ENCODE peak calls at places on chromosomes 7 and 10, in six cellular contexts. H, U, R, W, J and M are unnamed samples.

GRCh38 chr7:150903627-150904026 is 51.3 kb downstream of the AOC1 start:
- DNase-seq in H (peak; percentile 78), U (peak; percentile 51), R (peak; percentile 87), W (peak; percentile 81), J (peak; percentile 75), M (peak; percentile 95)

GRCh38 chr10:103925591-103925990 is 7.6 kb upstream of the STN1 start:
- DNase-seq in H (no peak), U (no peak), R (no peak), W (no peak), J (no peak), M (no peak)

GRCh38 chr7:45178241-45179225 is 20.9 kb downstream of the RAMP3 start:
- DNase-seq in H (no peak), U (peak; percentile 35), R (no peak), W (no peak), J (peak; percentile 49), M (no peak)

GRCh38 chr7:90474284-90475210 is 5.1 kb downstream of the PTTG1IP2 start:
- DNase-seq in H (peak; percentile 97), U (peak; percentile 51), R (peak; percentile 86), W (peak; percentile 73), J (no peak), M (no peak)

GRCh38 chr10:125575843-125576242 is 107.1 kb downstream of the TEX36 start:
- DNase-seq in H (no peak), U (no peak), R (no peak), W (no peak), J (no peak), M (no peak)

GRCh38 chr10:77461636-77462296 is 175.8 kb downstream of the KCNMA1 start:
- DNase-seq in H (no peak), U (no peak), R (no peak), W (no peak), J (no peak), M (no peak)

GRCh38 chr7:129127601-129128000 is 16.9 kb upstream of the TSPAN33 start:
- DNase-seq in H (no peak), U (no peak), R (no peak), W (no peak), J (no peak), M (no peak)

GRCh38 chr7:101696-102376 is 90.5 kb upstream of the FAM20C start:
- DNase-seq in H (peak; percentile 79), U (peak; percentile 77), R (peak; percentile 94), W (peak; percentile 79), J (peak; percentile 46), M (no peak)

GRCh38 chr7:102063736-102064135 is 222.9 kb upstream of the SH2B2 start:
- DNase-seq in H (peak; percentile 92), U (peak; percentile 93), R (peak; percentile 86), W (peak; percentile 68), J (peak; percentile 71), M (peak; percentile 17)

GRCh38 chr10:26269754-26270153 is 53.2 kb downstream of the GAD2 start:
- DNase-seq in H (peak; percentile 31), U (no peak), R (peak; percentile 51), W (no peak), J (no peak), M (no peak)

GRCh38 chr10:84395581-84395980 is 67.2 kb downstream of the CCSER2 start:
- DNase-seq in H (peak; percentile 44), U (no peak), R (no peak), W (no peak), J (no peak), M (no peak)

GRCh38 chr10:51156913-51157312 is 82.6 kb downstream of the PRKG1 start:
- DNase-seq in H (peak; percentile 80), U (no peak), R (peak; percentile 91), W (peak; percentile 75), J (no peak), M (no peak)

GRCh38 chr10:79409038-79410035 is 36.1 kb downstream of the ZCCHC24 start:
- DNase-seq in H (no peak), U (no peak), R (no peak), W (no peak), J (no peak), M (no peak)

GRCh38 chr7:135213831-135214230 is 2.5 kb upstream of the WDR91 start:
- DNase-seq in H (no peak), U (no peak), R (no peak), W (no peak), J (no peak), M (no peak)

GRCh38 chr7:105269397-105269796 is 119.3 kb downstream of the SRPK2 start:
- DNase-seq in H (no peak), U (no peak), R (no peak), W (no peak), J (no peak), M (no peak)

GRCh38 chr10:110779489-110779888 is 92.2 kb upstream of the PDCD4 start:
- DNase-seq in H (no peak), U (no peak), R (no peak), W (no peak), J (no peak), M (peak; percentile 65)

GRCh38 chr7:123633553-123633952 is 22.1 kb upstream of the LMOD2 start:
- DNase-seq in H (peak; percentile 81), U (peak; percentile 61), R (peak; percentile 80), W (peak; percentile 77), J (no peak), M (no peak)

DNA sequence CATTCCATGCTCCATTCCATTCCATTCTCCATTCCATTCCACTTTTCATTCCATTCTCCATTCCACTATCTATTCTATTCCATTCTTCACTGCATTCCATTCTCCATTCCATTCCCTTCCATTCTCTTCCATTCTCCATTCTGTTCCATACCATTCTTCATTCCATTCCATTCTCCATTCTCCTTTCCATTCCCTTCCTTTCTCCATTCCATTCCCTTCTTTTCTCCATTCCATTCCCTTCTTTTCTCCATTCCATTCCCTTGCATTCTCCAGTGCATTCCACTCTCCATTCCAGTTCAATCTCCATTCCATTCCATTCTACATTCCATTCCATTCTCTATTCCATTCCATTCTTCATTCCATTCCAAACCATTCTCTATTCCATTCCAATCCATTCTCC is 80.3 kb downstream of the NSUN6 start:
- DNase-seq in H (no peak), U (no peak), R (no peak), W (no peak), J (no peak), M (no peak)
- H3K9me3 ChIP-seq in H (no peaks in the 10 kb centered on the region), U (peaks cover 18% of the 10 kb centered on the region), R (no peaks in the 10 kb centered on the region), W (no peaks in the 10 kb centered on the region), J (no peaks in the 10 kb centered on the region), M (no peaks in the 10 kb centered on the region)

GRCh38 chr7:72272479-72272878 is 139.7 kb downstream of the CALN1 start:
- DNase-seq in H (no peak), U (no peak), R (no peak), W (no peak), J (no peak), M (no peak)
- H3K9me3 ChIP-seq in H (no peaks in the 10 kb centered on the region), U (no peaks in the 10 kb centered on the region), R (no peaks in the 10 kb centered on the region), W (peaks cover 18% of the 10 kb centered on the region), J (peaks cover 4% of the 10 kb centered on the region), M (no peaks in the 10 kb centered on the region)

GRCh38 chr10:68957284-68957615 is 1.3 kb downstream of the DDX21 start:
- DNase-seq in H (no peak), U (no peak), R (no peak), W (no peak), J (no peak), M (no peak)

GRCh38 chr10:68954904-68955303 is 1.1 kb upstream of the DDX21 start:
- DNase-seq in H (no peak), U (no peak), R (no peak), W (no peak), J (no peak), M (no peak)

GRCh38 chr10:68955786-68956532 is at the start of gene DDX21:
- DNase-seq in H (peak; percentile 94), U (peak; percentile 93), R (peak; percentile 96), W (peak; percentile 93), J (peak; percentile 94), M (peak; percentile 93)

GRCh38 chr10:68957654-68958053 is 1.7 kb downstream of the DDX21 start:
- DNase-seq in H (no peak), U (no peak), R (peak; percentile 33), W (no peak), J (no peak), M (no peak)

GRCh38 chr10:68955414-68955785 is 570 bp upstream of the DDX21 start:
- DNase-seq in H (no peak), U (no peak), R (no peak), W (no peak), J (no peak), M (no peak)
- H3K9me3 ChIP-seq in H (no peaks in the 10 kb centered on the region), U (no peaks in the 10 kb centered on the region), R (no peaks in the 10 kb centered on the region), W (no peaks in the 10 kb centered on the region), J (no peaks in the 10 kb centered on the region), M (no peaks in the 10 kb centered on the region)

DNA sequence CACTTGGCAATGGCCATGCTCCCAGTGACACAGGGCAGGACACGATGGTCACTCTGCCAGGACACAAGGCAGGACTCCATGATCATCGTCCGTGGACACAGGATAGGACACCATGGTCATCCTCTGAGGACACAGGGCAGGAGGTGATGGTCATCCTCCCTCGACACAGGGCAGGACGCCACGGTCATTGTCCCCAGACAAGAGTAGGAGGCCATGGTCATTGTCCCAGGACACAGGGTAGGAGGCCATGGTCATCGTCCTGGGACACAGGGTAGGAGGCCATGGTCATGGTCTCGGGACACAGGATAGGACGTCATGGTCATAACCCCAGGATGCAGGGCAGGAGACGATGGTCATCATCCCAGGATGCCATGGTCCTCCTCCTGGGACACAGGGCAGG is 289.2 kb downstream of the TCERG1L start:
- DNase-seq in H (no peak), U (no peak), R (no peak), W (no peak), J (peak; percentile 53), M (no peak)
- H3K9me3 ChIP-seq in H (peaks cover 2% of the 10 kb centered on the region), U (peaks cover 11% of the 10 kb centered on the region), R (no peaks in the 10 kb centered on the region), W (peaks cover 58% of the 10 kb centered on the region), J (no peaks in the 10 kb centered on the region), M (no peaks in the 10 kb centered on the region)

GRCh38 chr10:130507461-130507860 is 371.3 kb downstream of the GLRX3 start:
- DNase-seq in H (no peak), U (no peak), R (no peak), W (no peak), J (no peak), M (no peak)
- H3K9me3 ChIP-seq in H (no peaks in the 10 kb centered on the region), U (no peaks in the 10 kb centered on the region), R (no peaks in the 10 kb centered on the region), W (peaks cover 38% of the 10 kb centered on the region), J (no peaks in the 10 kb centered on the region), M (no peaks in the 10 kb centered on the region)

DNA sequence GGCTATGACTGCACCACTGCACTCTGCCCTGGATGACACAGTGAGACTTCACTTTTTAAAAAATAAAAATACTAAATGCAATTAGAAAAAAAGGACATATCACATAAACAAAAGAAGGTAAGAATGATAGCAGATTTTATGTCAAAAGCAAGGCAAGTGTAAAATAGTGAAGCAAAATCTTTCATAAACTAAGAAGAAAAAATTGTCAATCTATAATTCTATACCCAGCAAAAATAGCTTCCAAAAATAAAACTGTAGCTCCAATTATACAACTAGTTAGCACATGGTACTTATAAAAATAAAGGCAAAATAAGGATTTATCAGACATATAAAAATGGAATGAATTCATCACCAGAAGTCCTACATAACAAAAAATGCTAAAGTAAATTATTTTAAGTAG is 85.4 kb upstream of the SVIL start:
- DNase-seq in H (no peak), U (no peak), R (no peak), W (no peak), J (no peak), M (no peak)
- H3K9me3 ChIP-seq in H (no peaks in the 10 kb centered on the region), U (peaks cover 5% of the 10 kb centered on the region), R (no peaks in the 10 kb centered on the region), W (peaks cover 7% of the 10 kb centered on the region), J (peaks cover 10% of the 10 kb centered on the region), M (no peaks in the 10 kb centered on the region)

DNA sequence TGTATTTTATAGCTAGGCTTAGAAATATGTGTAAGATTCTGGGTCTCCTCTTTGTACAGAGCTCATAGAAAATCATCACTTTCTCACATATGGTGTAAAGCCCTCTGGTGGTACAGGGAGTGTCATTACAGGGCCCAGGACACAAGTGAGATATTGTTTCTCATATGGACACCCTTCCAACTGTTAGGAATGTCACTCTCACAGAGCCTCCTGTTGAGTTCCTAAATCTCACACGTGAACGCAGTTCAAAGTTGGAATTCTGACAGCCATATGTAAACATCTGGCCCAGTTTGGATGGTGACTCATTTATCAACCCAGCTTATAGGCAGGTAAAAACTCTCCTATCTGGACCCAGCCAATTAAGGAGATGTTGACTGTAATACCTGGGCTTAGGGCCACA is 35.4 kb upstream of the ZNF107 start:
- DNase-seq in H (peak; percentile 6), U (no peak), R (peak; percentile 17), W (peak; percentile 15), J (no peak), M (peak; percentile 20)
- H3K9me3 ChIP-seq in H (no peaks in the 10 kb centered on the region), U (peaks cover 8% of the 10 kb centered on the region), R (peaks cover 7% of the 10 kb centered on the region), W (peaks cover 2% of the 10 kb centered on the region), J (no peaks in the 10 kb centered on the region), M (no peaks in the 10 kb centered on the region)